ENCODE peak calls at places on chromosome 17, in eight cellular contexts. R, N, Y, B, J, E, T and O are unnamed samples.

GRCh38 chr17:79864147-79864546 is 24.9 kb upstream of the CBX4 start:
- DNase-seq in R (no peak), N (no peak), Y (no peak), B (no peak), J (peak; percentile 18), E (no peak), T (no peak), O (no peak)

GRCh38 chr17:79391376-79391775 is 219.5 kb downstream of the RBFOX3 start:
- DNase-seq in R (no peak), N (no peak), Y (no peak), B (no peak), J (no peak), E (no peak), T (no peak), O (no peak)

GRCh38 chr17:14672830-14673229 is 371.9 kb downstream of the HS3ST3B1 start:
- DNase-seq in R (no peak), N (peak; percentile 49), Y (peak; percentile 49), B (no peak), J (no peak), E (no peak), T (peak; percentile 57), O (no peak)

GRCh38 chr17:69123626-69124025 is 18.1 kb downstream of the ABCA6 start:
- DNase-seq in R (no peak), N (no peak), Y (no peak), B (no peak), J (no peak), E (no peak), T (no peak), O (no peak)

GRCh38 chr17:8101721-8102120 is 14.2 kb upstream of the ALOX12B start:
- DNase-seq in R (no peak), N (no peak), Y (no peak), B (no peak), J (no peak), E (no peak), T (no peak), O (no peak)

GRCh38 chr17:13671771-13672170 is 70.0 kb upstream of the HS3ST3A1 start:
- DNase-seq in R (no peak), N (peak; percentile 13), Y (peak; percentile 79), B (peak; percentile 17), J (no peak), E (no peak), T (no peak), O (no peak)

GRCh38 chr17:80498242-80498919 is 22.0 kb upstream of the NPTX1 start:
- DNase-seq in R (peak; percentile 97), N (peak; percentile 59), Y (no peak), B (no peak), J (no peak), E (no peak), T (no peak), O (no peak)

GRCh38 chr17:35477248-35477647 is 28.7 kb upstream of the SLFN13 start:
- DNase-seq in R (no peak), N (no peak), Y (no peak), B (no peak), J (no peak), E (no peak), T (no peak), O (no peak)

GRCh38 chr17:1731194-1731506 is 6.6 kb downstream of the WDR81 start:
- DNase-seq in R (no peak), N (no peak), Y (no peak), B (no peak), J (peak; percentile 22), E (no peak), T (no peak), O (no peak)

GRCh38 chr17:40535924-40536717 is 29.2 kb downstream of the CCR7 start:
- DNase-seq in R (no peak), N (no peak), Y (no peak), B (no peak), J (no peak), E (no peak), T (no peak), O (no peak)
- TF ChIP-seq EZH2phosphoT487 in R (no peak), N (no peak), Y (no peak), B (no peak), J (no peak), E (no peak), T (no peak), O (no peak)

GRCh38 chr17:3808701-3809100 is 7.7 kb upstream of the ITGAE start:
- DNase-seq in R (no peak), N (no peak), Y (no peak), B (no peak), J (no peak), E (no peak), T (no peak), O (no peak)
- TF ChIP-seq EZH2phosphoT487 in R (no peak), N (no peak), Y (no peak), B (no peak), J (no peak), E (no peak), T (no peak), O (no peak)

DNA sequence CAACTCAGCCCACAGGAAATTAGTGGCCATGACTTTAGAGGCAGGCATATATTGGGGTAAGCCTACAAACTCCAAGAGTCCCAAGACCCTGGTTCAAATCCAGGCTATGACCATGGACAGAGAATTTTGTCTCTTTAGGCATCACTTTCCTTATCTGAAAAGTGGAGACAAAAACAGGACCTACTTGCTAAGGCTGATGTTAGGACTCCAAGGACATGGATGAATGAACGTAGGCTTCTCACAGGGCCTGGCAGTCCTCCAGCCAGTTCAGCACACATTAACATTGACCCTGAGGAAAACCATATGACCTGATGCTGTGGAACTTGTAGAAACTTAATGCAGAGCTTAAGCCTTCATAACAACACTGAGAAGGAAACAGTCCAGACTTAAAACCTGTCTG is 1.4 kb downstream of the FKBP10 start:
- DNase-seq in R (no peak), N (no peak), Y (no peak), B (no peak), J (no peak), E (no peak), T (no peak), O (no peak)
- TF ChIP-seq EZH2phosphoT487 in R (no peak), N (no peak), Y (no peak), B (no peak), J (no peak), E (no peak), T (no peak), O (no peak)

DNA sequence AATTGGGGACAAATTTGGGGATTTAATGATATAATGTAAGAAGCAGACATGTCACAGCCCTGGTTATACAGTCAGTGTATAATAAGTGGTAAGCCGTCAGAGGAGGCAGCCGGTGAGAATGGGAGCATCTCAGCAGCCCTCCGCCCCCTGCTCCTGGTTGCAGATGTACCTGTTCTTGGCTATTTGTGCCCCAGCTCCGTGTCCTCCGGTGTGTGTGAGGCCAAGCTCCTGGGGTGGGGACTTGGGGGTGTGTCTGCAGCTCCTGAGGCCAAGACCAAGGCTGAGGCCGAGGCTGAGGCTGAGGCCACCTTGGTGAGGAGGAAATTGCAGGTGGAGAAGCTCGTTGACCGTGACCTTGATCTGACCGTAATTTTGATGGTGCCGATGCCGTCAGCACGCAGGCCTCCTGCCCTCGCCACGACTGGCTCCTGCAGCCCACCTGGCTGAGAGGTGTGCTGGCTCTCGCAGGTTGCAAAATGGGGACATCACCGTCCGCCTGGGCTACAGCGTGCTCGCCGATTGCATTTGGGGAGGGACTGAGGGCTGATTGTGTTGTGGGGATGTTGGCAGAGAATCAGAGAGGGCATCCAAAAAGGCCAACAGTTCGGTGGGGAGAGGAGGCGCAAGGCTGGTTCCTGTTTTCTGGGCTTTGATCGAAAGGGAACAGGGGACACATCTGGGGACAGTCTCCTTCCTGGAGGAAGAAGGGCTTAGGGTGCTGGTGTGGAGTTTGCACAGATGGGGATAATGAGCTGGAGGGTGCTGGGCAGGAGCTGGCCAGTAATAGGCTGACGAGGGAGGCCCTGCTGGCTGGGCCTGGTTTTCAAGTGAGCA is 288.3 kb downstream of the SEC14L1 start:
- DNase-seq in R (peak; percentile 57), N (no peak), Y (no peak), B (no peak), J (peak; percentile 51), E (no peak), T (no peak), O (no peak)
- TF ChIP-seq EZH2phosphoT487 in R (no peak), N (no peak), Y (no peak), B (no peak), J (no peak), E (no peak), T (no peak), O (no peak)

DNA sequence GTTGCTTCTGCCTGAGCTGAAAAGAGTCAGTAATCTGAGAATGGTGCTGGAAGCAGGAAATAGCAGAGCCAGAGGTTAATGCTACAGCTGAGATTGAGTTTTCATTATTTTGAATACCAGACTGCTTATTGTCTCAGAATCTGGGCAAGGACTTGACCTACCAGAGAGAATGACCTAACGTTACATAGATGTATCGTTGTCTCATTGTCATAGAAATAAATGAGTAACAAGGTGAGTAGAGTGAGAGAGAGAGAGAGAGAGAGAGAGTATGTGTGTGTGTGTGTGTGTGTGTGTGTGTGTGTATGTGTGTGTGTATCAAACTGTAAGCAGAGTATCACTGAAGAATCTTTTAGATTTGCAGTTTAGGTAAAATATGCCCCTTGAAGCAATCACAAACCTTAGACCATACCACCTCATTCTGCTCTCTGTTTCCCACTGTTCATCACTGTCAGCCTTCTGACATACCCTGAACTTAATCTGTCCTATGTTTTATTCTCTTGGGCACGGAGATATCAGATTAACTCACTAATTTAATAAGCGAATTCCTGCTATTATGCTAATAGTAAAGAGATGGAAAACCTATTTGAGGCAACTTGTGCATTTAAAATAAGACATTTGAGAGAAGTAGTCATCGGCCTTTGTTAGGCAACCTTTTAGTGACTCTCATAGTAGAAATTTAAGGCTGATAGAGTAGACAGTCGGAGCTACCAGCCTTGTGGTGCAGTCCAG is 87.8 kb downstream of the CYB561 start:
- DNase-seq in R (no peak), N (no peak), Y (no peak), B (no peak), J (peak; percentile 39), E (no peak), T (no peak), O (no peak)
- TF ChIP-seq EZH2phosphoT487 in R (no peak), N (no peak), Y (no peak), B (no peak), J (no peak), E (no peak), T (no peak), O (no peak)